ENCODE peak calls at places on chromosome 22, in four cellular contexts. U is IMR-90, B is H1, W is H9. Q is an unnamed sample.

GRCh38 chr22:44354288-44354687 is 41.5 kb upstream of the SHISAL1 start:
- DNase-seq in U (no peak), B (no peak), W (no peak), Q (no peak)

GRCh38 chr22:45101828-45102227 is 61.9 kb upstream of the NUP50 start:
- DNase-seq in U (peak; percentile 72), B (no peak), W (peak; percentile 85), Q (peak; percentile 83)

GRCh38 chr22:46192210-46192993 is 42.1 kb downstream of the PPARA start:
- DNase-seq in U (no peak), B (no peak), W (no peak), Q (no peak)

GRCh38 chr22:48827228-48827810 is 1000.4 kb downstream of the BRD1 start:
- DNase-seq in U (no peak), B (no peak), W (no peak), Q (no peak)

GRCh38 chr22:49662681-49663080 is 165.0 kb downstream of the BRD1 start:
- DNase-seq in U (no peak), B (no peak), W (peak; percentile 13), Q (no peak)

GRCh38 chr22:40345801-40346177 is 511 bp upstream of the ADSL start:
- DNase-seq in U (no peak), B (no peak), W (no peak), Q (no peak)

GRCh38 chr22:30202531-30203006 is 44.0 kb downstream of the LIF start:
- DNase-seq in U (peak; percentile 69), B (no peak), W (no peak), Q (no peak)

GRCh38 chr22:47805394-47805935 is 1043.0 kb downstream of the TBC1D22A start:
- DNase-seq in U (no peak), B (no peak), W (no peak), Q (no peak)

GRCh38 chr22:23102002-23102655 is 31.8 kb downstream of the GNAZ start:
- DNase-seq in U (no peak), B (no peak), W (no peak), Q (no peak)

GRCh38 chr22:42630901-42631602 is 9.3 kb downstream of the ATP5MGL start:
- DNase-seq in U (no peak), B (no peak), W (no peak), Q (no peak)

GRCh38 chr22:38766076-38766777 is 10.4 kb upstream of the SUN2 start:
- DNase-seq in U (peak; percentile 64), B (peak; percentile 68), W (peak; percentile 93), Q (peak; percentile 89)

GRCh38 chr22:39448205-39449054 is 8.4 kb upstream of the MGAT3 start:
- DNase-seq in U (no peak), B (no peak), W (no peak), Q (no peak)

DNA sequence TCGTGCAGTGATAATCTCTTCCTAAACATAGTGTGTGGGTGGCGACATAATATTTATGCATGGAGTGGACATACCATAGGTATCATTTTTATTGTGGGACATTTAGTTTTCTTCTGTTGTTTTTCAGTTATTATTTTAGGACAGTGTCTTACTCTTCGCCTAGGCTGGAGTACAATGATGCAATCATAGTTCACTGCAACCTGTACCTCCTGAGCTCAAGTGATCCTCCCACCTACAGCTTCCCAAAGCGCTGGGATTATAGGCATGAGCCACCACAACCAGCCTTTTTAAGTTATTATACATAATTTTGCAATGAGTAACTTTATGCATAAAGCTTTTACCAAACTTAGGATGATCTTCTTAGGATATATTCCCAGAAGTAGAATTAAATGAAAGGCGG is 2.7 kb downstream of the SRRD start:
- DNase-seq in U (no peak), B (no peak), W (no peak), Q (no peak)
- H3K56ac ChIP-seq in U (no peak overlapping the region), B (no peak overlapping the region), W (no peak overlapping the region), Q (no peak overlapping the region)

GRCh38 chr22:36280379-36280778 is 27.4 kb downstream of the APOL1 start:
- DNase-seq in U (peak; percentile 26), B (no peak), W (no peak), Q (no peak)
- H3K4me1 ChIP-seq in U (no peaks in the 10 kb centered on the region), B (no peaks in the 10 kb centered on the region), W (no peaks in the 10 kb centered on the region), Q (no peaks in the 10 kb centered on the region)

GRCh38 chr22:24189249-24190158 is 8.2 kb downstream of the SUSD2 start:
- DNase-seq in U (peak; percentile 50), B (peak; percentile 46), W (peak; percentile 86), Q (peak; percentile 56)
- H2BK15ac ChIP-seq in U (peak overlapping the region; percentile 87), B (no peak overlapping the region), W (no peak overlapping the region), Q (no peak overlapping the region)

DNA sequence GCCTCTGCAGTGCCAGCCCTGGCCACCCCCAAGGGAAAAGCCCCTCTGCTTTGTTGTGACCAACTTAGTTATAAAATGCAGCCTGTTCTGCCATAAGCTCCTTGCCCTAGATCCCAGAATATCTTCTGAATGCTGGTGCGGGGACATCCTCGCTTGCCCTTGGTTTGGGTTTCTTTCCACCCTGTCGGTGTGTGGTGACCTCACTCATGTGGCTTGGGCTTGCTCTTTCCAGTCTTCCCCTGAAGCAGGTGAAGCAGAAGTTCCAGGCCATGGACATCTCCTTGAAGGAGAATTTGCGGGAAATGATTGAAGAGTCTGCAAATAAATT is 16.7 kb downstream of the CLDN5 start:
- DNase-seq in U (no peak), B (no peak), W (no peak), Q (no peak)
- H3K56ac ChIP-seq in U (no peak overlapping the region), B (no peak overlapping the region), W (no peak overlapping the region), Q (no peak overlapping the region)

Q was measured in mesendoderm.